ENCODE peak calls at places on chromosomes 13 and 19, in six cellular contexts. K, W, O, N, F and U are unnamed samples.

GRCh38 chr13:45811891-45812583 is 39.5 kb downstream of the SIAH3 start:
- DNase-seq in K (no peak), W (no peak), O (no peak), N (no peak), F (no peak), U (no peak)

GRCh38 chr19:41928221-41928683 is at the start of gene ERFL:
- DNase-seq in K (no peak), W (no peak), O (no peak), N (no peak), F (peak), U (peak)

GRCh38 chr19:35513231-35513974 is at the start of gene DMKN:
- DNase-seq in K (no peak), W (no peak), O (no peak), N (no peak), F (no peak), U (no peak)

GRCh38 chr13:98535501-98536357 is 41.2 kb downstream of the STK24 start:
- DNase-seq in K (no peak), W (no peak), O (no peak), N (no peak), F (no peak), U (no peak)

GRCh38 chr13:48412881-48413351 is at the start of gene LPAR6:
- DNase-seq in K (no peak), W (no peak), O (no peak), N (no peak), F (peak), U (peak)

GRCh38 chr13:37681295-37682032 is 82.9 kb upstream of the POSTN start:
- DNase-seq in K (no peak), W (no peak), O (no peak), N (no peak), F (no peak), U (no peak)

GRCh38 chr13:94333131-94333820 is 146.2 kb downstream of the DCT start:
- DNase-seq in K (no peak), W (no peak), O (no peak), N (no peak), F (no peak), U (no peak)

GRCh38 chr13:33645591-33646554 is 172.1 kb upstream of the RFC3 start:
- DNase-seq in K (no peak), W (no peak), O (no peak), N (no peak), F (no peak), U (no peak)

GRCh38 chr19:46297700-46298476 is 1.0 kb downstream of the HIF3A start:
- DNase-seq in K (peak), W (no peak), O (no peak), N (no peak), F (no peak), U (peak)

GRCh38 chr13:45584816-45585215 is 30.7 kb downstream of the ERICH6B start:
- DNase-seq in K (no peak), W (no peak), O (no peak), N (no peak), F (no peak), U (no peak)